ENCODE peak calls at places on chromosomes 4 and X, in ten cellular contexts. One of them, this sample, is unnamed.

GRCh38 chr4:94408549-94409374 is 43.0 kb upstream of the PDLIM5 start:
- DNase-seq in mesendoderm: peak
- DNase-seq in NCI-H1105: no peak
- DNase-seq in WTC11: no peak
- DNase-seq in CD4-positive, alpha-beta T cell: no peak
- DNase-seq in bronchial epithelial cell: no peak
- DNase-seq in BE2C: no peak
- DNase-seq in aorta: no peak
- DNase-seq in GM10248: no peak
- DNase-seq in small intestine: no peak
- DNase-seq in this sample: no peak

GRCh38 chr4:143381171-143382118 is 44.8 kb downstream of the GAB1 start:
- DNase-seq in mesendoderm: peak
- DNase-seq in NCI-H1105: no peak
- DNase-seq in WTC11: no peak
- DNase-seq in CD4-positive, alpha-beta T cell: no peak
- DNase-seq in bronchial epithelial cell: peak
- DNase-seq in BE2C: no peak
- DNase-seq in aorta: peak
- DNase-seq in GM10248: no peak
- DNase-seq in small intestine: peak
- DNase-seq in this sample: no peak

GRCh38 chrX:2243913-2244460 is 256.8 kb downstream of the DHRSX start:
- DNase-seq in mesendoderm: no peak
- DNase-seq in NCI-H1105: no peak
- DNase-seq in WTC11: no peak
- DNase-seq in CD4-positive, alpha-beta T cell: no peak
- DNase-seq in bronchial epithelial cell: no peak
- DNase-seq in BE2C: no peak
- DNase-seq in aorta: peak
- DNase-seq in GM10248: no peak
- DNase-seq in small intestine: peak
- DNase-seq in this sample: peak

GRCh38 chr4:3439391-3439790 is 2.4 kb upstream of the HGFAC start:
- DNase-seq in mesendoderm: no peak
- DNase-seq in NCI-H1105: no peak
- DNase-seq in WTC11: no peak
- DNase-seq in CD4-positive, alpha-beta T cell: no peak
- DNase-seq in bronchial epithelial cell: no peak
- DNase-seq in BE2C: no peak
- DNase-seq in aorta: no peak
- DNase-seq in GM10248: no peak
- DNase-seq in small intestine: no peak
- DNase-seq in this sample: no peak

GRCh38 chr4:81472249-81473085 is 760 bp upstream of the RASGEF1B start:
- DNase-seq in mesendoderm: peak
- DNase-seq in NCI-H1105: peak
- DNase-seq in WTC11: peak
- DNase-seq in CD4-positive, alpha-beta T cell: peak
- DNase-seq in bronchial epithelial cell: no peak
- DNase-seq in BE2C: peak
- DNase-seq in aorta: no peak
- DNase-seq in GM10248: peak
- DNase-seq in small intestine: no peak
- DNase-seq in this sample: no peak

GRCh38 chrX:148771440-148771839 is 271.0 kb downstream of the AFF2 start:
- DNase-seq in mesendoderm: no peak
- DNase-seq in NCI-H1105: peak
- DNase-seq in WTC11: no peak
- DNase-seq in CD4-positive, alpha-beta T cell: no peak
- DNase-seq in bronchial epithelial cell: no peak
- DNase-seq in BE2C: no peak
- DNase-seq in aorta: no peak
- DNase-seq in GM10248: no peak
- DNase-seq in small intestine: no peak
- DNase-seq in this sample: no peak

GRCh38 chr4:15754323-15754722 is 23.8 kb upstream of the CD38 start:
- DNase-seq in mesendoderm: no peak
- DNase-seq in NCI-H1105: no peak
- DNase-seq in WTC11: no peak
- DNase-seq in CD4-positive, alpha-beta T cell: peak
- DNase-seq in bronchial epithelial cell: peak
- DNase-seq in BE2C: no peak
- DNase-seq in aorta: no peak
- DNase-seq in GM10248: no peak
- DNase-seq in small intestine: peak
- DNase-seq in this sample: no peak

GRCh38 chrX:11770320-11770719 is 12.3 kb downstream of the MSL3 start:
- DNase-seq in mesendoderm: peak
- DNase-seq in NCI-H1105: no peak
- DNase-seq in WTC11: peak
- DNase-seq in CD4-positive, alpha-beta T cell: peak
- DNase-seq in bronchial epithelial cell: peak
- DNase-seq in BE2C: peak
- DNase-seq in aorta: no peak
- DNase-seq in GM10248: peak
- DNase-seq in small intestine: peak
- DNase-seq in this sample: peak

GRCh38 chrX:45472968-45473367 is 272.3 kb upstream of the DIPK2B start:
- DNase-seq in mesendoderm: no peak
- DNase-seq in NCI-H1105: no peak
- DNase-seq in WTC11: no peak
- DNase-seq in CD4-positive, alpha-beta T cell: no peak
- DNase-seq in bronchial epithelial cell: peak
- DNase-seq in BE2C: no peak
- DNase-seq in aorta: no peak
- DNase-seq in GM10248: no peak
- DNase-seq in small intestine: no peak
- DNase-seq in this sample: no peak

GRCh38 chr4:10164877-10165283 is 48.3 kb upstream of the WDR1 start:
- DNase-seq in mesendoderm: peak
- DNase-seq in NCI-H1105: peak
- DNase-seq in WTC11: peak
- DNase-seq in CD4-positive, alpha-beta T cell: no peak
- DNase-seq in bronchial epithelial cell: peak
- DNase-seq in BE2C: peak
- DNase-seq in aorta: no peak
- DNase-seq in GM10248: peak
- DNase-seq in small intestine: peak
- DNase-seq in this sample: no peak

GRCh38 chrX:16119353-16120220 is 3.8 kb upstream of the GRPR start:
- DNase-seq in mesendoderm: no peak
- DNase-seq in NCI-H1105: no peak
- DNase-seq in WTC11: no peak
- DNase-seq in CD4-positive, alpha-beta T cell: no peak
- DNase-seq in bronchial epithelial cell: no peak
- DNase-seq in BE2C: no peak
- DNase-seq in aorta: no peak
- DNase-seq in GM10248: peak
- DNase-seq in small intestine: no peak
- DNase-seq in this sample: no peak

GRCh38 chrX:17535229-17535628 is 160.2 kb downstream of the NHS start:
- DNase-seq in mesendoderm: peak
- DNase-seq in NCI-H1105: no peak
- DNase-seq in WTC11: peak
- DNase-seq in CD4-positive, alpha-beta T cell: peak
- DNase-seq in bronchial epithelial cell: no peak
- DNase-seq in BE2C: peak
- DNase-seq in aorta: no peak
- DNase-seq in GM10248: peak
- DNase-seq in small intestine: peak
- DNase-seq in this sample: no peak